ENCODE peak calls at places on chromosome 2, in five cellular contexts. One of them, this sample, is unnamed.

GRCh38 chr2:231781798-231782726 is 980 bp upstream of the PDE6D start:
- DNase-seq in activated CD4-positive, alpha-beta T cell treated with anti-CD3 and anti-CD28 coated beads, Interleukin-2, amount 50 U/mL, for 1 hour: no peak
- DNase-seq in amniotic stem cell: peak
- DNase-seq in SK-N-DZ: no peak
- DNase-seq in iris pigment epithelial cell: peak
- DNase-seq in this sample: peak

GRCh38 chr2:201440182-201440581 is 11.1 kb downstream of the TRAK2 start:
- DNase-seq in activated CD4-positive, alpha-beta T cell treated with anti-CD3 and anti-CD28 coated beads, Interleukin-2, amount 50 U/mL, for 1 hour: no peak
- DNase-seq in amniotic stem cell: no peak
- DNase-seq in SK-N-DZ: no peak
- DNase-seq in iris pigment epithelial cell: no peak
- DNase-seq in this sample: no peak

GRCh38 chr2:181178130-181178529 is 197.7 kb downstream of the UBE2E3 start:
- DNase-seq in activated CD4-positive, alpha-beta T cell treated with anti-CD3 and anti-CD28 coated beads, Interleukin-2, amount 50 U/mL, for 1 hour: no peak
- DNase-seq in amniotic stem cell: no peak
- DNase-seq in SK-N-DZ: no peak
- DNase-seq in iris pigment epithelial cell: no peak
- DNase-seq in this sample: no peak

GRCh38 chr2:236547725-236548124 is 21.9 kb upstream of the ACKR3 start:
- DNase-seq in activated CD4-positive, alpha-beta T cell treated with anti-CD3 and anti-CD28 coated beads, Interleukin-2, amount 50 U/mL, for 1 hour: no peak
- DNase-seq in amniotic stem cell: no peak
- DNase-seq in SK-N-DZ: no peak
- DNase-seq in iris pigment epithelial cell: no peak
- DNase-seq in this sample: no peak

GRCh38 chr2:158926478-158926948 is 41.9 kb upstream of the TANC1 start:
- DNase-seq in activated CD4-positive, alpha-beta T cell treated with anti-CD3 and anti-CD28 coated beads, Interleukin-2, amount 50 U/mL, for 1 hour: no peak
- DNase-seq in amniotic stem cell: peak
- DNase-seq in SK-N-DZ: no peak
- DNase-seq in iris pigment epithelial cell: peak
- DNase-seq in this sample: no peak

GRCh38 chr2:160209457-160209856 is 9.4 kb upstream of the ITGB6 start:
- DNase-seq in activated CD4-positive, alpha-beta T cell treated with anti-CD3 and anti-CD28 coated beads, Interleukin-2, amount 50 U/mL, for 1 hour: no peak
- DNase-seq in amniotic stem cell: peak
- DNase-seq in SK-N-DZ: no peak
- DNase-seq in iris pigment epithelial cell: peak
- DNase-seq in this sample: no peak

GRCh38 chr2:47357475-47357874 is 45.5 kb upstream of the MSH2 start:
- DNase-seq in activated CD4-positive, alpha-beta T cell treated with anti-CD3 and anti-CD28 coated beads, Interleukin-2, amount 50 U/mL, for 1 hour: no peak
- DNase-seq in amniotic stem cell: no peak
- DNase-seq in SK-N-DZ: no peak
- DNase-seq in iris pigment epithelial cell: peak
- DNase-seq in this sample: no peak

GRCh38 chr2:111519074-111519473 is 364.9 kb downstream of the ANAPC1 start:
- DNase-seq in activated CD4-positive, alpha-beta T cell treated with anti-CD3 and anti-CD28 coated beads, Interleukin-2, amount 50 U/mL, for 1 hour: no peak
- DNase-seq in amniotic stem cell: no peak
- DNase-seq in SK-N-DZ: no peak
- DNase-seq in iris pigment epithelial cell: no peak
- DNase-seq in this sample: no peak

GRCh38 chr2:147843421-147843863 is 1.4 kb upstream of the ACVR2A start:
- DNase-seq in activated CD4-positive, alpha-beta T cell treated with anti-CD3 and anti-CD28 coated beads, Interleukin-2, amount 50 U/mL, for 1 hour: no peak
- DNase-seq in amniotic stem cell: no peak
- DNase-seq in SK-N-DZ: no peak
- DNase-seq in iris pigment epithelial cell: no peak
- DNase-seq in this sample: no peak

GRCh38 chr2:96305979-96306308 is 598 bp upstream of the SNRNP200 start:
- DNase-seq in activated CD4-positive, alpha-beta T cell treated with anti-CD3 and anti-CD28 coated beads, Interleukin-2, amount 50 U/mL, for 1 hour: no peak
- DNase-seq in amniotic stem cell: no peak
- DNase-seq in SK-N-DZ: no peak
- DNase-seq in iris pigment epithelial cell: no peak
- DNase-seq in this sample: no peak

GRCh38 chr2:218384975-218385374 is 2.9 kb downstream of the SLC11A1 start:
- DNase-seq in activated CD4-positive, alpha-beta T cell treated with anti-CD3 and anti-CD28 coated beads, Interleukin-2, amount 50 U/mL, for 1 hour: no peak
- DNase-seq in amniotic stem cell: no peak
- DNase-seq in SK-N-DZ: no peak
- DNase-seq in iris pigment epithelial cell: no peak
- DNase-seq in this sample: no peak

GRCh38 chr2:219912530-219912929 is 285.1 kb downstream of the SLC4A3 start:
- DNase-seq in activated CD4-positive, alpha-beta T cell treated with anti-CD3 and anti-CD28 coated beads, Interleukin-2, amount 50 U/mL, for 1 hour: no peak
- DNase-seq in amniotic stem cell: peak
- DNase-seq in SK-N-DZ: no peak
- DNase-seq in iris pigment epithelial cell: peak
- DNase-seq in this sample: no peak

GRCh38 chr2:218429951-218430692 is 11.2 kb downstream of the VIL1 start:
- DNase-seq in activated CD4-positive, alpha-beta T cell treated with anti-CD3 and anti-CD28 coated beads, Interleukin-2, amount 50 U/mL, for 1 hour: no peak
- DNase-seq in amniotic stem cell: no peak
- DNase-seq in SK-N-DZ: no peak
- DNase-seq in iris pigment epithelial cell: no peak
- DNase-seq in this sample: no peak

GRCh38 chr2:159086332-159086731 is 117.9 kb downstream of the TANC1 start:
- DNase-seq in activated CD4-positive, alpha-beta T cell treated with anti-CD3 and anti-CD28 coated beads, Interleukin-2, amount 50 U/mL, for 1 hour: no peak
- DNase-seq in amniotic stem cell: no peak
- DNase-seq in SK-N-DZ: no peak
- DNase-seq in iris pigment epithelial cell: no peak
- DNase-seq in this sample: no peak

GRCh38 chr2:21001225-21001946 is 42.5 kb downstream of the APOB start:
- DNase-seq in activated CD4-positive, alpha-beta T cell treated with anti-CD3 and anti-CD28 coated beads, Interleukin-2, amount 50 U/mL, for 1 hour: no peak
- DNase-seq in amniotic stem cell: no peak
- DNase-seq in SK-N-DZ: no peak
- DNase-seq in iris pigment epithelial cell: no peak
- DNase-seq in this sample: no peak

GRCh38 chr2:10157293-10157692 is 34.8 kb downstream of the RRM2 start:
- DNase-seq in activated CD4-positive, alpha-beta T cell treated with anti-CD3 and anti-CD28 coated beads, Interleukin-2, amount 50 U/mL, for 1 hour: no peak
- DNase-seq in amniotic stem cell: no peak
- DNase-seq in SK-N-DZ: no peak
- DNase-seq in iris pigment epithelial cell: no peak
- DNase-seq in this sample: no peak

GRCh38 chr2:171852489-171852888 is 41.6 kb downstream of the SLC25A12 start:
- DNase-seq in activated CD4-positive, alpha-beta T cell treated with anti-CD3 and anti-CD28 coated beads, Interleukin-2, amount 50 U/mL, for 1 hour: no peak
- DNase-seq in amniotic stem cell: no peak
- DNase-seq in SK-N-DZ: no peak
- DNase-seq in iris pigment epithelial cell: no peak
- DNase-seq in this sample: no peak

GRCh38 chr2:3631851-3632659 is 25.9 kb upstream of the ALLC start:
- DNase-seq in activated CD4-positive, alpha-beta T cell treated with anti-CD3 and anti-CD28 coated beads, Interleukin-2, amount 50 U/mL, for 1 hour: no peak
- DNase-seq in amniotic stem cell: no peak
- DNase-seq in SK-N-DZ: no peak
- DNase-seq in iris pigment epithelial cell: no peak
- DNase-seq in this sample: no peak

GRCh38 chr2:157628282-157628531 is 457 bp downstream of the ACVR1C start:
- DNase-seq in activated CD4-positive, alpha-beta T cell treated with anti-CD3 and anti-CD28 coated beads, Interleukin-2, amount 50 U/mL, for 1 hour: no peak
- DNase-seq in amniotic stem cell: no peak
- DNase-seq in SK-N-DZ: no peak
- DNase-seq in iris pigment epithelial cell: no peak
- DNase-seq in this sample: no peak

This sample was measured in activated naive CD4-positive, alpha-beta T cell treated with anti-CD3 and anti-CD28 coated beads, Interleukin-2, amount 10 ng/mL, durations not matched to agents 7 days and 5 days.